ENCODE peak calls at places on chromosomes 6 and 20, in five cellular contexts. One of them, this sample, is unnamed.

GRCh38 chr6:3499603-3500002 is 42.8 kb upstream of the SLC22A23 start:
- DNase-seq in mesenchymal stem cell: no peak
- DNase-seq in H1: no peak
- DNase-seq in IMR-90: no peak
- DNase-seq in H9: no peak
- DNase-seq in this sample: no peak

GRCh38 chr6:81613606-81614005 is 138.9 kb downstream of the TENT5A start:
- DNase-seq in mesenchymal stem cell: peak
- DNase-seq in H1: no peak
- DNase-seq in IMR-90: peak
- DNase-seq in H9: no peak
- DNase-seq in this sample: no peak

GRCh38 chr6:125753218-125753936 is 3.9 kb downstream of the HEY2 start:
- DNase-seq in mesenchymal stem cell: peak
- DNase-seq in H1: no peak
- DNase-seq in IMR-90: peak
- DNase-seq in H9: no peak
- DNase-seq in this sample: no peak

GRCh38 chr6:136415351-136416005 is 125.8 kb upstream of the BCLAF1 start:
- DNase-seq in mesenchymal stem cell: peak
- DNase-seq in H1: no peak
- DNase-seq in IMR-90: peak
- DNase-seq in H9: no peak
- DNase-seq in this sample: no peak

GRCh38 chr20:32727663-32728062 is 15.6 kb downstream of the COMMD7 start:
- DNase-seq in mesenchymal stem cell: peak
- DNase-seq in H1: no peak
- DNase-seq in IMR-90: peak
- DNase-seq in H9: no peak
- DNase-seq in this sample: no peak

GRCh38 chr20:53910312-53911002 is 159.9 kb downstream of the BCAS1 start:
- DNase-seq in mesenchymal stem cell: no peak
- DNase-seq in H1: no peak
- DNase-seq in IMR-90: no peak
- DNase-seq in H9: no peak
- DNase-seq in this sample: no peak

GRCh38 chr20:45221076-45221475 is at the start of gene SEMG2:
- DNase-seq in mesenchymal stem cell: no peak
- DNase-seq in H1: no peak
- DNase-seq in IMR-90: no peak
- DNase-seq in H9: no peak
- DNase-seq in this sample: no peak

GRCh38 chr6:169685860-169686259 is 16.0 kb downstream of the WDR27 start:
- DNase-seq in mesenchymal stem cell: no peak
- DNase-seq in H1: no peak
- DNase-seq in IMR-90: no peak
- DNase-seq in H9: no peak
- DNase-seq in this sample: no peak

GRCh38 chr20:42173440-42173839 is 555.3 kb upstream of the CHD6 start:
- DNase-seq in mesenchymal stem cell: no peak
- DNase-seq in H1: no peak
- DNase-seq in IMR-90: no peak
- DNase-seq in H9: no peak
- DNase-seq in this sample: no peak

GRCh38 chr6:159906400-159906799 is 15.6 kb downstream of the MAS1 start:
- DNase-seq in mesenchymal stem cell: no peak
- DNase-seq in H1: no peak
- DNase-seq in IMR-90: no peak
- DNase-seq in H9: no peak
- DNase-seq in this sample: no peak

GRCh38 chr20:63556873-63557478 is 3.0 kb downstream of the FNDC11 start:
- DNase-seq in mesenchymal stem cell: no peak
- DNase-seq in H1: no peak
- DNase-seq in IMR-90: no peak
- DNase-seq in H9: no peak
- DNase-seq in this sample: peak

GRCh38 chr6:136052046-136052445 is 198.1 kb downstream of the MTFR2 start:
- DNase-seq in mesenchymal stem cell: peak
- DNase-seq in H1: no peak
- DNase-seq in IMR-90: no peak
- DNase-seq in H9: no peak
- DNase-seq in this sample: no peak

GRCh38 chr6:34462561-34462971 is 3.3 kb upstream of the PACSIN1 start:
- DNase-seq in mesenchymal stem cell: peak
- DNase-seq in H1: peak
- DNase-seq in IMR-90: no peak
- DNase-seq in H9: peak
- DNase-seq in this sample: no peak

GRCh38 chr6:62150048-62150663 is 135.9 kb downstream of the KHDRBS2 start:
- DNase-seq in mesenchymal stem cell: peak
- DNase-seq in H1: no peak
- DNase-seq in IMR-90: peak
- DNase-seq in H9: peak
- DNase-seq in this sample: peak

GRCh38 chr6:148758492-148758891 is 11.7 kb downstream of the UST start:
- DNase-seq in mesenchymal stem cell: no peak
- DNase-seq in H1: no peak
- DNase-seq in IMR-90: no peak
- DNase-seq in H9: no peak
- DNase-seq in this sample: no peak

GRCh38 chr6:17392978-17393334 is 439 bp upstream of the CAP2 start:
- DNase-seq in mesenchymal stem cell: no peak
- DNase-seq in H1: no peak
- DNase-seq in IMR-90: no peak
- DNase-seq in H9: no peak
- DNase-seq in this sample: no peak
- H2AK5ac ChIP-seq in mesenchymal stem cell: no peak
- H2AK5ac ChIP-seq in H1: no peak
- H2AK5ac ChIP-seq in IMR-90: no peak
- H2AK5ac ChIP-seq in H9: no peak
- H2AK5ac ChIP-seq in this sample: no peak

DNA sequence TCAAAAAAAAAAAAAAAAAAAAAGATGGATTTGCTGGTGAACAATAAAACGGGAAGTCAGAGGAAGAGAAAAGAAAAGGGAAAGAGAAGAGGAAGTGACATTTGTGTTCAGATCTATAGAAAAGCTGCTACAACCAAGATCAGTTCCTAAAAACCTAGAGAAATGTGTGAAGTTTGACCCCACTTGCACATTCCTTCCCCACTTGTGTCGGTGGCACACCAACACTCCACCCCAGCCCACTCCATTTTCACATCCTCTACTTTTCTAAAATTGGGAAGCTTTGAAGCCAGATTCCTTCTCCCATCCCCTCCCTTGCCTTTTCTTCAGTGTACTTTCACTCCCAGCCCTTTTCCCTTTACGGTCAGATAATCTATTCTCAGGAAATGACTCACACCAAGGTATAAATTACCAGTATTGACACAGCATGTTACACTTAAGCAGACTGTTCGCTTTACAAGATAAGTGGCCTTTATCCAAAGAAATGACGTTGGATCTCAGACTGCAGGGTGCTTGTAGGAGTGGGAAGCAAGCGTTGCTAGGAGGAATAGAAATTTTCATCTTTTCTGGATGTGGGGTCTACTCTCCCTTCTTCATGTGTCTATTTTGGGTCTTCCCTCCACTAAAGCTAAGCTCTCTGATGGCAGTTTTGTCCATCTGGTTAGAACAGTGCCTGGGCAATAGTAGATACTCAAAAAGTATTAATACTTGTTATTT is 92.5 kb upstream of the ADGRF1 start:
- DNase-seq in mesenchymal stem cell: peak
- DNase-seq in H1: no peak
- DNase-seq in IMR-90: peak
- DNase-seq in H9: no peak
- DNase-seq in this sample: no peak
- H2AK5ac ChIP-seq in mesenchymal stem cell: no peak
- H2AK5ac ChIP-seq in H1: no peak
- H2AK5ac ChIP-seq in IMR-90: peak
- H2AK5ac ChIP-seq in H9: no peak
- H2AK5ac ChIP-seq in this sample: no peak

GRCh38 chr20:51014797-51015722 is 7.8 kb downstream of the KCNG1 start:
- DNase-seq in mesenchymal stem cell: peak
- DNase-seq in H1: no peak
- DNase-seq in IMR-90: peak
- DNase-seq in H9: peak
- DNase-seq in this sample: peak
- H2AK5ac ChIP-seq in mesenchymal stem cell: no peak
- H2AK5ac ChIP-seq in H1: peak
- H2AK5ac ChIP-seq in IMR-90: peak
- H2AK5ac ChIP-seq in H9: no peak
- H2AK5ac ChIP-seq in this sample: peak

DNA sequence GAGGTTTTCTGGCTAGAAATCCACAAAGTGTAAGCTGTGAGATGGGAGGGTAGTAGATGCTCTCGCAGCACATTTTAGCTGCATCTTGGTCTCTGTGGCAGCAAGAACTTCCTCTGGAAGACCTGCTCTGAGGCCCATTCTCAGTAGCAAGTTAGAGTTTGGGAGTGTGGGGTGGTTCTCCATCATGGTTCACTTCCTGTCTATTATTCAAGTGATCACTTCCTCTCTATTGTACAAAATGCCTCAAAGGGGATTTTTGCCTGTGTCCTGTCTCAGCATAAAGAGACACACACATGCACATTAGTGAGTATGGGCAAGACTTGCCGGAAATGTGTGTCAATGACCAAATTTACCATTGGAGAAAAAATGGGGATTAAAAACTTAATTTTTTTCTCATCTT is 42.5 kb downstream of the LYRM2 start:
- DNase-seq in mesenchymal stem cell: no peak
- DNase-seq in H1: no peak
- DNase-seq in IMR-90: no peak
- DNase-seq in H9: no peak
- DNase-seq in this sample: no peak
- H2AK5ac ChIP-seq in mesenchymal stem cell: no peak
- H2AK5ac ChIP-seq in H1: no peak
- H2AK5ac ChIP-seq in IMR-90: no peak
- H2AK5ac ChIP-seq in H9: no peak
- H2AK5ac ChIP-seq in this sample: no peak

DNA sequence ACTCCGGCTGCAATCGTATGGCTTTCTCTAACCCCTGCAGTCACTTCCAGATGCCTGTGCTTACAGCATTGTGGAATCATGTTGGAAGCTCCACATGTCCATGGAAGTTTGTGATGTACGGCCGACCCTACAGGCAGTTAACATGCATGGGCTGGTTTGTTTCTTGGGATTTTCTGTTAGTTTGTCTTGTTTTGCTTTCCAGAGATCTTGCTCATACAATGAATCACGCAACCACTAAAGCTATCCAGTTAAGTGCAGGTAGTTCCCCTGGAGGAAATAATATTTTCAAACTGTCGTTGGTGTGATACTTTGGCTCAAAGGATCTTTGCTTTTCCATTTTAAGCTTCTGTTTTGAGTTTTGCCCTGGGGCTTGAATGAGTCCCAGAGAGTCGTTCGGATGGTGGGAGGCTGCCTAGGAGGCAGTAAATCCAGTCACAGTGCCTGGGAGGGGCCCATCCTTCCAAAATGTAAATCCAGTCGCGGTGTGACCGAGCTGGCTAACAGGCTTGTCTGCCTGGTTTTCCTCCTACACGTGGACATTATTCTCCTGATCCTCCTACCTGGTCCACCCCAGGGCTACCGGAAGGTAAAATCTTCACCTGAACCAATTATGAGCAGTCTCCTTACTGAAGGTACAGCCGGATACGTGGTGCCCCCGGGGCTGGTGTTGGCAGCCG is 225.9 kb downstream of the SMOC2 start:
- DNase-seq in mesenchymal stem cell: no peak
- DNase-seq in H1: no peak
- DNase-seq in IMR-90: no peak
- DNase-seq in H9: no peak
- DNase-seq in this sample: no peak
- H2AK5ac ChIP-seq in mesenchymal stem cell: no peak
- H2AK5ac ChIP-seq in H1: no peak
- H2AK5ac ChIP-seq in IMR-90: no peak
- H2AK5ac ChIP-seq in H9: no peak
- H2AK5ac ChIP-seq in this sample: no peak

DNA sequence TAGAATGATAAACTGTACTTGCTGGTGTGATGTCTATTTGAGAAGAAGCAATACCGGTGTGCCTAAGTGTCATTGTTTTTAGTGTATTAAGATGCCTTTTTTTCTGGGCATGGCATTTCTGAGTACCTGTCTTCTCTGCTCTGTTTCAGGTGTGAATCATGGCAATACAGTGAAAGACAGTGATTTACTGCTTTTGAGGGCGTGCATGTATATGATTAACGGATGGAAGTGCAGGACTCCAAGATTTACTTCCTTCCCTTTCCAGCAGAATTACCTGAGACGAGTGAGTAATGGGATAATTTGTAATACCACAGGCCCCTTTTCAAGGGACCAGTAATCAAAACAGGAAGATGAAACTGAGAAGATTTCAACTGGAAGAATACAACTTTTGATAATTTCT is 315.8 kb downstream of the SOX4 start:
- DNase-seq in mesenchymal stem cell: no peak
- DNase-seq in H1: no peak
- DNase-seq in IMR-90: no peak
- DNase-seq in H9: no peak
- DNase-seq in this sample: no peak
- H2AK5ac ChIP-seq in mesenchymal stem cell: no peak
- H2AK5ac ChIP-seq in H1: no peak
- H2AK5ac ChIP-seq in IMR-90: no peak
- H2AK5ac ChIP-seq in H9: no peak
- H2AK5ac ChIP-seq in this sample: no peak

GRCh38 chr6:42984924-42985475 is 630 bp downstream of the PPP2R5D start:
- DNase-seq in mesenchymal stem cell: peak
- DNase-seq in H1: no peak
- DNase-seq in IMR-90: no peak
- DNase-seq in H9: no peak
- DNase-seq in this sample: no peak
- H2AK5ac ChIP-seq in mesenchymal stem cell: no peak
- H2AK5ac ChIP-seq in H1: no peak
- H2AK5ac ChIP-seq in IMR-90: peak
- H2AK5ac ChIP-seq in H9: no peak
- H2AK5ac ChIP-seq in this sample: peak

GRCh38 chr6:27836783-27837635 is 75.2 kb downstream of the OR2B2 start:
- DNase-seq in mesenchymal stem cell: peak
- DNase-seq in H1: no peak
- DNase-seq in IMR-90: peak
- DNase-seq in H9: peak
- DNase-seq in this sample: no peak
- H2AK5ac ChIP-seq in mesenchymal stem cell: peak
- H2AK5ac ChIP-seq in H1: peak
- H2AK5ac ChIP-seq in IMR-90: peak
- H2AK5ac ChIP-seq in H9: peak
- H2AK5ac ChIP-seq in this sample: no peak

DNA sequence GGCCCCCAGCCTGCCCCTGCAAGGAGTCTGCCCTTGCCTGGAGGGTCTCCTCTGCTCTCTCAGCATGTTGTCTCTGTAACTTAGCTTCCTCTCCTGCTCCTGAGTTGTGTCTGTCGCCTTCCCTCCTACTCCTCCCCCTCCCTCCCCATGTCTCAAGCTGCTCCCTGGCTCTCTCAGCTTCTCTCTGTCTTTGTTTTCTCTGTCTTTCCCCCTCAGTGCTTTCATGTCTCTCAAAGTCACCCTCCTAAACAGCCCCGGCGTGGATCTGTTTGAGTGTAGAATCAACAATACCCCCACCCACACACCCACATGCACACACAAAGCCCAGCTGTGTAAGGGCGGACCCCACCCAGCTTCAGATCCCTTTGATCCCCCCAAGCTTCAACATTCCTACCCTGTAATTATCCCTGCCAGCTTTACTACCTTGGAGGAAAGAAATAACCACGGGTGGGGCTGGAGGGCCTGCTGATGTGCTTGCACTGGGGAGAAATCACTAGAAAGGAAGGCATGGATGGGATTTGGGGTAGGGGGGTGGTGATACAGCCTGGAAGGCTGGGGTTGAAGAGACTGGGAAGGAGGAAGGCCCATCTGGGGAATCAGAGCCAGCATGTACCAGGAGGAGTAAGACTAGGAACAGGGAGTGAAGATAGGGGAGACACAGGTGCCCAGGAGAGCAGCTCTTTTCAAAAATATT is 1.0 kb upstream of the LY6G6D start:
- DNase-seq in mesenchymal stem cell: no peak
- DNase-seq in H1: no peak
- DNase-seq in IMR-90: no peak
- DNase-seq in H9: peak
- DNase-seq in this sample: peak
- H2AK5ac ChIP-seq in mesenchymal stem cell: no peak
- H2AK5ac ChIP-seq in H1: no peak
- H2AK5ac ChIP-seq in IMR-90: no peak
- H2AK5ac ChIP-seq in H9: no peak
- H2AK5ac ChIP-seq in this sample: no peak